ENCODE peak calls at places on chromosomes 1 and 21, in nine cellular contexts. R, V, T, J, D, H, E, X and K are unnamed samples.

GRCh38 chr1:199168895-199169294 is 530.1 kb downstream of the PTPRC start:
- DNase-seq in T (no peak), D (no peak), H (no peak), V (no peak), X (no peak), R (no peak), J (no peak), E (no peak), K (no peak)

GRCh38 chr1:208409171-208409570 is 165.0 kb upstream of the PLXNA2 start:
- DNase-seq in X (no peak), H (peak), V (no peak), J (no peak), D (no peak), E (no peak), T (no peak), R (peak), K (no peak)

GRCh38 chr1:85612704-85613361 is 32.3 kb downstream of the CCN1 start:
- DNase-seq in E (peak), V (no peak), X (no peak), R (peak), D (no peak), J (no peak), H (no peak), T (no peak), K (no peak)

GRCh38 chr1:180360333-180361075 is 130.4 kb downstream of the LHX4 start:
- DNase-seq in T (no peak), R (peak), J (no peak), D (no peak), V (no peak), E (no peak), H (peak), X (no peak), K (no peak)

GRCh38 chr1:228685081-228685480 is 50.2 kb upstream of the RHOU start:
- DNase-seq in V (no peak), X (no peak), E (no peak), D (no peak), R (no peak), J (no peak), T (no peak), H (no peak), K (no peak)

GRCh38 chr1:232982238-232982944 is 32.0 kb downstream of the NTPCR start:
- DNase-seq in D (no peak), R (peak), V (peak), T (no peak), E (no peak), J (no peak), X (no peak), H (no peak), K (no peak)

GRCh38 chr21:44552136-44552535 is 831 bp upstream of the KRTAP10-2 start:
- DNase-seq in E (no peak), H (no peak), J (no peak), R (no peak), D (no peak), T (no peak), X (peak), V (no peak), K (peak)

GRCh38 chr1:224678168-224678567 is 62.1 kb downstream of the CNIH3 start:
- DNase-seq in H (no peak), D (no peak), R (no peak), V (no peak), T (no peak), X (no peak), J (no peak), E (no peak), K (no peak)

GRCh38 chr21:45580181-45580575 is 37.9 kb upstream of the SLC19A1 start:
- DNase-seq in J (no peak), V (peak), D (no peak), R (no peak), H (no peak), T (peak), X (no peak), E (no peak), K (no peak)

GRCh38 chr1:11898831-11899467 is 27.3 kb downstream of the KIAA2013 start:
- DNase-seq in D (peak), X (no peak), R (no peak), V (no peak), E (no peak), T (no peak), J (no peak), H (no peak), K (peak)

GRCh38 chr1:64471218-64471719 is 1.3 kb downstream of the CACHD1 start:
- DNase-seq in D (peak), R (peak), X (peak), H (no peak), E (peak), T (peak), J (peak), V (no peak), K (peak)

GRCh38 chr1:71196685-71197084 is 115.8 kb upstream of the ZRANB2 start:
- DNase-seq in T (no peak), H (peak), J (no peak), E (no peak), V (no peak), R (peak), D (no peak), X (no peak), K (no peak)

GRCh38 chr1:34926156-34926555 is 3.3 kb downstream of the DLGAP3 start:
- DNase-seq in T (no peak), D (no peak), H (no peak), E (no peak), R (no peak), X (no peak), J (no peak), V (peak), K (no peak)

GRCh38 chr1:57600424-57600823 is 176.6 kb upstream of the DAB1 start:
- DNase-seq in X (no peak), E (no peak), R (no peak), V (no peak), J (no peak), H (no peak), D (no peak), T (no peak), K (no peak)

GRCh38 chr1:30754684-30755171 is 2.8 kb downstream of the LAPTM5 start:
- DNase-seq in T (no peak), E (no peak), R (no peak), X (no peak), J (no peak), D (peak), H (no peak), V (no peak), K (no peak)

GRCh38 chr1:222048030-222048632 is 306.2 kb upstream of the DUSP10 start:
- DNase-seq in V (no peak), X (no peak), H (no peak), T (no peak), E (no peak), D (peak), R (peak), J (no peak), K (no peak)

GRCh38 chr1:35885961-35886558 is 3.1 kb downstream of the AGO1 start:
- DNase-seq in R (no peak), H (no peak), X (no peak), D (no peak), E (no peak), V (no peak), J (peak), T (no peak), K (peak)

GRCh38 chr1:109895720-109896504 is 14.7 kb upstream of the CSF1 start:
- DNase-seq in J (peak), V (no peak), X (no peak), R (no peak), H (no peak), D (peak), T (peak), E (peak), K (peak)

GRCh38 chr21:27647921-27648320 is 681.0 kb upstream of the ADAMTS5 start:
- DNase-seq in H (no peak), T (no peak), J (no peak), D (no peak), R (no peak), X (no peak), V (no peak), E (no peak), K (no peak)

GRCh38 chr1:169624887-169625286 is 5.0 kb downstream of the SELP start:
- DNase-seq in D (no peak), R (no peak), X (no peak), V (no peak), J (no peak), E (no peak), T (no peak), H (no peak), K (no peak)
- TF ChIP-seq CTCF in D (no peak), R (no peak), X (no peak), V (no peak), J (no peak), E (no peak), T (no peak), H (no peak), K (no peak)

GRCh38 chr1:116842654-116843053 is 67.1 kb upstream of the PTGFRN start:
- DNase-seq in T (no peak), D (no peak), E (no peak), H (no peak), J (no peak), V (no peak), X (no peak), R (peak), K (no peak)
- TF ChIP-seq CTCF in T (no peak), D (no peak), E (no peak), H (peak), J (no peak), V (peak), X (no peak), R (peak), K (no peak)

GRCh38 chr1:16237343-16237830 is 404 bp upstream of the CPLANE2 start:
- DNase-seq in H (no peak), T (no peak), E (no peak), V (no peak), J (no peak), X (no peak), R (peak), D (no peak), K (no peak)

GRCh38 chr1:16233431-16233830 is 3.6 kb downstream of the CPLANE2 start:
- DNase-seq in X (no peak), E (no peak), T (no peak), J (no peak), R (no peak), V (no peak), H (no peak), D (no peak), K (no peak)

GRCh38 chr1:16236091-16236494 is 890 bp downstream of the CPLANE2 start:
- DNase-seq in H (no peak), X (peak), V (no peak), E (no peak), D (peak), T (no peak), J (no peak), R (peak), K (no peak)

GRCh38 chr1:16235347-16235746 is 1.6 kb downstream of the CPLANE2 start:
- DNase-seq in T (no peak), E (no peak), X (no peak), J (no peak), R (no peak), H (no peak), D (no peak), V (no peak), K (no peak)

GRCh38 chr1:16236495-16237342 is at the start of gene CPLANE2:
- DNase-seq in V (peak), R (peak), H (peak), E (peak), D (peak), J (peak), T (peak), X (peak), K (peak)
- TF ChIP-seq CTCF in V (no peak), R (peak), H (no peak), E (no peak), D (no peak), J (no peak), T (no peak), X (no peak), K (peak)

GRCh38 chr1:62962014-62962793 is 178.3 kb downstream of the ATG4C start:
- DNase-seq in E (no peak), H (no peak), V (no peak), D (no peak), T (no peak), X (no peak), R (no peak), J (no peak), K (no peak)

GRCh38 chr1:62967031-62967430 is 183.1 kb downstream of the ATG4C start:
- DNase-seq in J (no peak), X (no peak), R (no peak), T (no peak), E (no peak), D (no peak), H (no peak), V (no peak), K (no peak)

GRCh38 chr1:62964141-62964540 is 180.2 kb downstream of the ATG4C start:
- DNase-seq in J (no peak), E (no peak), X (no peak), T (no peak), R (no peak), V (no peak), D (no peak), H (no peak), K (no peak)

GRCh38 chr1:62962794-62963776 is 179.2 kb downstream of the ATG4C start:
- DNase-seq in X (no peak), V (no peak), T (no peak), H (no peak), D (peak), R (peak), E (peak), J (peak), K (peak)
- TF ChIP-seq CTCF in X (no peak), V (peak), T (no peak), H (peak), D (peak), R (peak), E (no peak), J (peak), K (peak)

GRCh38 chr1:119316870-119317416 is 51.6 kb upstream of the HAO2 start:
- DNase-seq in V (no peak), T (no peak), D (no peak), R (peak), H (no peak), X (no peak), E (no peak), J (no peak), K (peak)
- TF ChIP-seq CTCF in V (no peak), T (no peak), D (no peak), R (peak), H (peak), X (no peak), E (no peak), J (no peak), K (peak)